ENCODE peak calls at places on chromosomes 16 and 17, in five cellular contexts. M is bronchial epithelial cell, B is astrocyte of the cerebellum, P is AG10803, G is mesothelial cell of epicardium. C is an unnamed sample.

GRCh38 chr16:28320741-28321140 is 28.4 kb downstream of the SBK1 start:
- DNase-seq in M (no peak), B (no peak), P (no peak), G (no peak), C (no peak)

GRCh38 chr16:72467157-72467759 is 295.3 kb upstream of the PMFBP1 start:
- DNase-seq in M (peak), B (peak), P (peak), G (no peak), C (peak)

GRCh38 chr17:33732116-33732515 is 439.0 kb upstream of the ASIC2 start:
- DNase-seq in M (peak), B (no peak), P (no peak), G (no peak), C (no peak)

GRCh38 chr16:4064950-4065352 is 51.3 kb downstream of the ADCY9 start:
- DNase-seq in M (peak), B (no peak), P (no peak), G (no peak), C (no peak)

GRCh38 chr16:30473231-30474061 is 904 bp downstream of the ITGAL start:
- DNase-seq in M (no peak), B (no peak), P (no peak), G (no peak), C (no peak)

GRCh38 chr16:84314373-84314772 is 19.7 kb downstream of the WFDC1 start:
- DNase-seq in M (peak), B (no peak), P (no peak), G (no peak), C (no peak)

GRCh38 chr16:15043344-15043743 is 12.5 kb downstream of the NTAN1 start:
- DNase-seq in M (peak), B (no peak), P (peak), G (no peak), C (peak)

GRCh38 chr17:65670667-65671371 is 109.4 kb upstream of the AXIN2 start:
- DNase-seq in M (no peak), B (no peak), P (no peak), G (no peak), C (no peak)

GRCh38 chr17:57674894-57675293 is 70.2 kb downstream of the CCDC182 start:
- DNase-seq in M (no peak), B (no peak), P (no peak), G (peak), C (no peak)

GRCh38 chr16:89534147-89534788 is 26.1 kb downstream of the SPG7 start:
- DNase-seq in M (peak), B (no peak), P (peak), G (no peak), C (peak)

GRCh38 chr16:54937673-54938350 is 7.1 kb downstream of the IRX5 start:
- DNase-seq in M (no peak), B (no peak), P (no peak), G (peak), C (no peak)

GRCh38 chr16:14011006-14011405 is 60.1 kb upstream of the MRTFB start:
- DNase-seq in M (no peak), B (no peak), P (no peak), G (no peak), C (no peak)

GRCh38 chr16:14004719-14005315 is 66.3 kb upstream of the MRTFB start:
- DNase-seq in M (no peak), B (no peak), P (no peak), G (no peak), C (no peak)

GRCh38 chr16:14005335-14005734 is 65.8 kb upstream of the MRTFB start:
- DNase-seq in M (no peak), B (no peak), P (no peak), G (no peak), C (no peak)

GRCh38 chr16:14004031-14004718 is 66.9 kb upstream of the MRTFB start:
- DNase-seq in M (no peak), B (no peak), P (no peak), G (no peak), C (no peak)

GRCh38 chr16:14007460-14007859 is 63.7 kb upstream of the MRTFB start:
- DNase-seq in M (peak), B (peak), P (peak), G (no peak), C (peak)
- TF ChIP-seq CTCF in M (no peak), B (no peak), P (no peak), G (no peak), C (no peak)

GRCh38 chr17:74639704-74640142 is 16.2 kb upstream of the CD300E start:
- DNase-seq in M (no peak), B (no peak), P (peak), G (no peak), C (peak)

GRCh38 chr17:74635418-74635817 is 11.9 kb upstream of the CD300E start:
- DNase-seq in M (no peak), B (no peak), P (no peak), G (no peak), C (no peak)

GRCh38 chr17:74637265-74637664 is 13.7 kb upstream of the CD300E start:
- DNase-seq in M (no peak), B (no peak), P (no peak), G (no peak), C (no peak)

GRCh38 chr17:74641224-74641948 is 17.8 kb upstream of the CD300E start:
- DNase-seq in M (no peak), B (no peak), P (no peak), G (no peak), C (no peak)

GRCh38 chr17:74637912-74638311 is 14.4 kb upstream of the CD300E start:
- DNase-seq in M (no peak), B (no peak), P (no peak), G (no peak), C (no peak)
- TF ChIP-seq CTCF in M (no peak), B (no peak), P (no peak), G (no peak), C (no peak)

GRCh38 chr17:44968225-44969143 is at the start of gene C1QL1:
- DNase-seq in M (peak), B (peak), P (peak), G (peak), C (peak)
- TF ChIP-seq CTCF in M (peak), B (peak), P (peak), G (no peak), C (no peak)

DNA sequence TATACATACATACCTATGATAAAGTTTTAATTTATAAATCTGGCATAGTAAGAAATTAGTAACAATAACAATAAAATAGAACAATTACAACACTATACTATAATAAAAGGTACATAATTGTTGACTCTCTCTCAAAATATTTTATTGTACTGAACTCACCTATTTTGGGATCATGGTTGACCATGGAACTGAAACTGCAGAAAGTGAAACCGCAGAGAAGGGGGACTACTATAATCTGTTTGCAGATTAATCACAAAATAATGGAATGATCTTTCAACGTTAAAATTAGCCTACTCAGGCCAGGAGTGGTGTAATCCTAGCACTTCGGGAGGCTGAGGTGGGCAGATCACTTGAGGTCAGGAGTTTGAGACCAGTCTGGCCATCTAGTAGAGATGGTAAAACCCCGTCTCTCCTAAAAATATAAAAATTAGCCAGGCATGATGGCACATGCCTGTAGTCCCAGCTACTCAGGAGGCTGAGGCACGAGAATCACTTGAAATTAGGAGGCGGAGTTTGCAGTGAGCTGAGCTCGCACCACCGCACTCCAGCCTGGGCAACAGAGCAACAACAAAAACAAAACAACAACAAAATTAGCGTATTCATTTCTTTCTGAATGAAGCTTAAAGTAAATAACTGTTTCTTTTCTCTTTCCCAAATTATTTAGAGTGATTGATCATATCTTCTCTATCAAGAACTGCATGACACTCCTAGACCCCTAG is 45.7 kb downstream of the IKZF3 start:
- DNase-seq in M (peak), B (no peak), P (no peak), G (no peak), C (no peak)
- TF ChIP-seq CTCF in M (no peak), B (no peak), P (no peak), G (no peak), C (no peak)

DNA sequence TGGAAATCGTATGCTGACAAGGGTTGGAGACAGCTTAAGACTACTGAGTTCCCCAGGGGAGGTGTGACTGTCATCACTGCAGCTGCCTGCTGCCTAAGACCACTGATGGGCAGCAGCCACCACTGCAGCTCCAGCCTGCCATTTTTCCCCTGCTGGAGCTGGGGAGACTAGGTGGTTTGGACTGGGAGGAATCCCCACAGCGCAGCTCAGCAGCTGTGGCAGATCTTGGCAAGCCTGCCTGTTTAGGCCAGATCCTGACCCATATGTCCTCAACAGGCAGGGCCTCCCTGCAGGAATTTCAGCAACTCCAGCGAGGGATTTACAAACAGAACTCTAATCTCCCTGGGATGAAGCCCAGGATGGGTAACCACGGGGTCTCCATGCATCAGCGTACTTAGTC is 356.4 kb upstream of the TOM1L1 start:
- DNase-seq in M (no peak), B (no peak), P (no peak), G (no peak), C (no peak)
- TF ChIP-seq CTCF in M (no peak), B (no peak), P (no peak), G (no peak), C (no peak)

GRCh38 chr16:193441-193840 is 13.2 kb downstream of the HBQ1 start:
- DNase-seq in M (no peak), B (no peak), P (no peak), G (no peak), C (no peak)
- TF ChIP-seq CTCF in M (no peak), B (no peak), P (no peak), G (no peak), C (no peak)